ENCODE peak calls at places on chromosomes 5 and 9, in five cellular contexts. E, M, O, U and N are unnamed samples.
A peak's percentile ranks its signal among the peaks of the same experiment; 100 is the strongest.

GRCh38 chr9:106560540-106560939 is 302.4 kb upstream of the ZNF462 start:
- DNase-seq in E (no peak), M (no peak), O (no peak), U (no peak), N (no peak)

GRCh38 chr9:86695904-86696424 is 251.3 kb downstream of the GAS1 start:
- DNase-seq in E (no peak), M (no peak), O (no peak), U (no peak), N (no peak)

GRCh38 chr5:179209359-179210150 is 135.7 kb downstream of the ADAMTS2 start:
- DNase-seq in E (no peak), M (no peak), O (no peak), U (no peak), N (no peak)

GRCh38 chr5:65059681-65060598 is 291.2 kb downstream of the CWC27 start:
- DNase-seq in E (no peak), M (no peak), O (no peak), U (no peak), N (no peak)

GRCh38 chr5:42396111-42396510 is 27.1 kb upstream of the GHR start:
- DNase-seq in E (no peak), M (no peak), O (no peak), U (no peak), N (no peak)

GRCh38 chr5:72517961-72518690 is 10.9 kb upstream of the ZNF366 start:
- DNase-seq in E (peak; percentile 72), M (no peak), O (no peak), U (peak; percentile 61), N (no peak)

GRCh38 chr5:157477814-157478494 is 17.9 kb downstream of the NIPAL4 start:
- DNase-seq in E (no peak), M (no peak), O (no peak), U (no peak), N (peak; percentile 75)

GRCh38 chr9:33170464-33171156 is 3.5 kb upstream of the B4GALT1 start:
- DNase-seq in E (peak; percentile 70), M (no peak), O (peak; percentile 45), U (peak; percentile 79), N (peak; percentile 93)

GRCh38 chr5:127942246-127943060 is 141.1 kb upstream of the SLC12A2 start:
- DNase-seq in E (no peak), M (no peak), O (no peak), U (no peak), N (no peak)

GRCh38 chr5:132480546-132481242 is 9.9 kb downstream of the IRF1 start:
- DNase-seq in E (no peak), M (no peak), O (no peak), U (peak; percentile 47), N (no peak)

GRCh38 chr9:127916665-127917581 is at the start of gene ST6GALNAC4:
- DNase-seq in E (peak; percentile 96), M (no peak), O (peak; percentile 95), U (peak; percentile 98), N (peak; percentile 97)

GRCh38 chr5:109905906-109906305 is 216.2 kb downstream of the MAN2A1 start:
- DNase-seq in E (no peak), M (no peak), O (no peak), U (no peak), N (no peak)

GRCh38 chr9:71861618-71862017 is 49.4 kb downstream of the ABHD17B start:
- DNase-seq in E (no peak), M (no peak), O (no peak), U (no peak), N (no peak)

GRCh38 chr5:36389245-36389644 is 87.5 kb upstream of the RANBP3L start:
- DNase-seq in E (no peak), M (no peak), O (no peak), U (no peak), N (no peak)

DNA sequence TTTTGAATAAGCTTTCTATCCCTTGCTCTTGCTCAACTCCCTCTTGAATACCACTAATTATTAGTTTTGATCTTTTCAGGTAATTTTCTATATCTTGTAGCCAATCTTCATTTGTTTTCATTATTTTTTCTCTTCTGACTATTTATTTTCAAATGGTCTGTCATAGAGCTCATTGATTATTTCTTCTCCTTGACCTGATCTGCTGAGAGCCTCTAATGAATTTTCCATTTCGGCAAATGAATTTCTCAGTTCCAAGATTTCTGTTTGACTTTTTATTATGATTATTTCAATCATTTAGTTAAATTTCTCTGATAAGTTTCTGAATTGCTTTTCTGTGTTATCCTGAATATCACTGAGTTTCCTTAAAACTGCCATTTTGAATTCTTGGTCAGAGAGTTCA is 39.4 kb downstream of the MTRR start:
- DNase-seq in E (no peak), M (no peak), O (no peak), U (no peak), N (no peak)
- H3K9me3 ChIP-seq in E (peaks cover 24% of the 10 kb centered on the region), M (peaks cover 17% of the 10 kb centered on the region), O (no peaks in the 10 kb centered on the region), U (no peaks in the 10 kb centered on the region), N (no peaks in the 10 kb centered on the region)

DNA sequence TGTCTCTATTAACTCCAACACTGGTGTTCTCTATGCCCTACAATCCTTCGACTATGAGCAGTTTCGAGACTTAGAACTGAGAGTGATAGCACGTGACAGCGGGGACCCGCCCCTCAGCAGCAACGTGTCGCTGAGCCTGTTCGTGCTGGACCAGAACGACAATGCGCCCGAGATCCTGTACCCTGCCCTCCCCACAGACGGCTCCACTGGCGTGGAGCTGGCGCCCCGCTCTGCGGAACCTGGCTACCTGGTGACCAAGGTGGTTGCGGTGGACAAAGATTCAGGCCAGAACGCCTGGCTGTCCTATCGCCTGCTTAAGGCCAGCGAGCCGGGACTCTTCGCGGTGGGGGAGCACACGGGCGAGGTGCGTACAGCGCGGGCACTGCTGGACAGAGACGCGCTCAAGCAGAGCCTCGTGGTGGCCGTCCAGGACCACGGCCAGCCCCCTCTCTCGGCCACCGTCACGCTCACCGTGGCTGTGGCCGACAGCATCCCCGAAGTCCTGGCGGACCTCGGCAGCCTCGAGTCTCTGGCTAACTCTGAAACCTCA is 2.0 kb downstream of the PCDHGA11 start:
- DNase-seq in E (no peak), M (no peak), O (no peak), U (no peak), N (no peak)
- H3K9me3 ChIP-seq in E (peaks cover 97% of the 10 kb centered on the region), M (peaks cover 16% of the 10 kb centered on the region), O (peaks cover 27% of the 10 kb centered on the region), U (peaks cover 41% of the 10 kb centered on the region), N (no peaks in the 10 kb centered on the region)

GRCh38 chr9:138063785-138064184 is 186.2 kb downstream of the CACNA1B start:
- DNase-seq in E (no peak), M (no peak), O (no peak), U (no peak), N (peak; percentile 27)

GRCh38 chr9:138064547-138064946 is 187.0 kb downstream of the CACNA1B start:
- DNase-seq in E (no peak), M (no peak), O (no peak), U (no peak), N (peak; percentile 29)

GRCh38 chr9:138067594-138068367 is 190.2 kb downstream of the CACNA1B start:
- DNase-seq in E (no peak), M (no peak), O (no peak), U (peak; percentile 33), N (peak; percentile 5)

GRCh38 chr9:138065287-138065686 is 187.7 kb downstream of the CACNA1B start:
- DNase-seq in E (no peak), M (no peak), O (no peak), U (peak; percentile 24), N (no peak)

DNA sequence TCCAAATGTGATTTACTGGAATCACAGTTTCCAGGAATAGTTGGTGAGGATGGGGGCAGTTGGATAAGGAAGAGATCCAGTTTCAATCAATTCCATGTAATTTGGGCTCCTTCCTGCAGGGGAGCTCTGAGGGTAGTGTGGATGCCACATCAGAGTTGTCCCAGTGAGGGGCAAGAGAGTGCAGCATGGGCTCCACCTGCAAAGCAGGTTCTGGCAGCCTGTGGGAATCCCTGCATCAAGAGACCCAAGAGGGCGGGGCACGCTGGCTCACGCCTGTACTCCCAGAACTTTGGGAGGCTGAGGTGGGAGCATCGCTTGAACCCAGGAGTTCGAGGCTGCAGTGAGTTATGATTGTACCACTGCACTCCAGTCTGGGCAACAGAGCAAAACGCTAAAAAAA is 188.5 kb downstream of the CACNA1B start:
- DNase-seq in E (no peak), M (no peak), O (no peak), U (peak; percentile 17), N (peak; percentile 31)
- H3K9me3 ChIP-seq in E (no peaks in the 10 kb centered on the region), M (no peaks in the 10 kb centered on the region), O (no peaks in the 10 kb centered on the region), U (no peaks in the 10 kb centered on the region), N (no peaks in the 10 kb centered on the region)

GRCh38 chr5:141155540-141156374 is 5.9 kb downstream of the PCDHB6 start:
- DNase-seq in E (no peak), M (no peak), O (peak; percentile 7), U (no peak), N (no peak)
- H3K9me3 ChIP-seq in E (peaks cover 19% of the 10 kb centered on the region), M (no peaks in the 10 kb centered on the region), O (no peaks in the 10 kb centered on the region), U (peaks cover under 1% of the 10 kb centered on the region), N (no peaks in the 10 kb centered on the region)

GRCh38 chr5:141354900-141355469 is at the start of gene PCDHGA4:
- DNase-seq in E (no peak), M (no peak), O (no peak), U (no peak), N (no peak)
- H3K9me3 ChIP-seq in E (peaks cover 60% of the 10 kb centered on the region), M (no peaks in the 10 kb centered on the region), O (no peaks in the 10 kb centered on the region), U (peaks cover 14% of the 10 kb centered on the region), N (no peaks in the 10 kb centered on the region)

GRCh38 chr9:5144217-5144616 is 41.2 kb downstream of the INSL6 start:
- DNase-seq in E (no peak), M (no peak), O (no peak), U (no peak), N (no peak)

DNA sequence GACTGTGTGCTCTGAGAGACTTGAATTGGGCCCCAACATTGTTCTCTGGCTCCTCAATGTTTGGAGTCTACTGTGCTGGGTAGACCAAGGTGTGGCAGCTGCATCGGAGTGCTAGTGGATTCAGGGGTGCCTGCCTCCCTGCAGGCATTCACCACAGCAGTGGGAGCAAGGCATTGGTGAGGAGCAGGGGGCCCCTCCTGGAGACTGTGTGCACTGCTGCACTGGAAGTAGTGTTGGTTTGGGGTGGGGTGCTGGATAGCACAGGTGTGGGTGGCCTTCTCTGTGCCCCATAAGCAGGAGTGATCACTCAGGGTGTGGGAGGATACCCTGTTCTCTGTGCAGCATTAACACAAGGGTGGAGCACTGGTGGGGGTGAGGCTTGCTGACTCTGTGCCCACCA is 39.2 kb downstream of the INSL6 start:
- DNase-seq in E (no peak), M (no peak), O (no peak), U (no peak), N (no peak)
- H3K9me3 ChIP-seq in E (no peaks in the 10 kb centered on the region), M (no peaks in the 10 kb centered on the region), O (no peaks in the 10 kb centered on the region), U (no peaks in the 10 kb centered on the region), N (no peaks in the 10 kb centered on the region)

GRCh38 chr5:140785905-140786686 is at the start of gene PCDHA1:
- DNase-seq in E (peak; percentile 29), M (no peak), O (no peak), U (no peak), N (no peak)

GRCh38 chr5:140795259-140795641 is 598 bp downstream of the PCDHA2 start:
- DNase-seq in E (no peak), M (no peak), O (peak; percentile 32), U (no peak), N (no peak)

GRCh38 chr5:140796718-140797095 is 2.1 kb downstream of the PCDHA2 start:
- DNase-seq in E (no peak), M (no peak), O (no peak), U (no peak), N (no peak)

GRCh38 chr5:140794594-140795258 is at the start of gene PCDHA2:
- DNase-seq in E (no peak), M (no peak), O (peak; percentile 60), U (no peak), N (no peak)

GRCh38 chr5:140791111-140791510 is 3.5 kb upstream of the PCDHA2 start:
- DNase-seq in E (no peak), M (no peak), O (no peak), U (no peak), N (no peak)
- H3K9me3 ChIP-seq in E (peaks cover 42% of the 10 kb centered on the region), M (peaks cover 45% of the 10 kb centered on the region), O (no peaks in the 10 kb centered on the region), U (peaks cover 21% of the 10 kb centered on the region), N (peaks cover 13% of the 10 kb centered on the region)

GRCh38 chr5:92565673-92566072 is 1015.3 kb downstream of the NR2F1-AS1 start:
- DNase-seq in E (no peak), M (no peak), O (no peak), U (no peak), N (no peak)
- H3K9me3 ChIP-seq in E (no peaks in the 10 kb centered on the region), M (peaks cover 45% of the 10 kb centered on the region), O (no peaks in the 10 kb centered on the region), U (no peaks in the 10 kb centered on the region), N (no peaks in the 10 kb centered on the region)